ENCODE peak calls at places on chromosomes 5 and 9, in eight cellular contexts. I, Q, J, N, K, Y, G and X are unnamed samples.

GRCh38 chr5:142441638-142442037 is 116.8 kb upstream of the SPRY4 start:
- DNase-seq in I (no peak), Q (no peak), J (no peak), N (no peak), K (no peak), Y (no peak), G (peak), X (no peak)

GRCh38 chr9:114163517-114163924 is 8.2 kb downstream of the COL27A1 start:
- DNase-seq in I (peak), Q (no peak), J (no peak), N (no peak), K (no peak), Y (peak), G (peak), X (no peak)

GRCh38 chr5:64887910-64888309 is 119.2 kb downstream of the CWC27 start:
- DNase-seq in I (no peak), Q (no peak), J (no peak), N (no peak), K (no peak), Y (no peak), G (no peak), X (no peak)

GRCh38 chr9:76027426-76027825 is 137.0 kb downstream of the PCSK5 start:
- DNase-seq in I (no peak), Q (no peak), J (no peak), N (no peak), K (no peak), Y (no peak), G (peak), X (no peak)

GRCh38 chr9:438961-439768 is 224.5 kb downstream of the DOCK8 start:
- DNase-seq in I (no peak), Q (no peak), J (no peak), N (no peak), K (no peak), Y (no peak), G (peak), X (no peak)

GRCh38 chr5:32460702-32461101 is 16.2 kb upstream of the ZFR start:
- DNase-seq in I (no peak), Q (no peak), J (no peak), N (no peak), K (no peak), Y (no peak), G (no peak), X (no peak)

GRCh38 chr9:22416692-22417060 is 29.9 kb upstream of the DMRTA1 start:
- DNase-seq in I (no peak), Q (no peak), J (no peak), N (no peak), K (no peak), Y (peak), G (no peak), X (no peak)

GRCh38 chr9:15965246-15965745 is 412.5 kb downstream of the CCDC171 start:
- DNase-seq in I (no peak), Q (no peak), J (no peak), N (no peak), K (no peak), Y (no peak), G (no peak), X (no peak)

GRCh38 chr5:43646997-43647396 is 44.0 kb downstream of the NNT start:
- DNase-seq in I (no peak), Q (no peak), J (no peak), N (no peak), K (no peak), Y (no peak), G (no peak), X (no peak)

GRCh38 chr5:173554989-173555705 is 61.3 kb downstream of the BOD1 start:
- DNase-seq in I (peak), Q (no peak), J (no peak), N (no peak), K (peak), Y (no peak), G (no peak), X (no peak)

GRCh38 chr9:111349766-111350165 is 19.7 kb upstream of the OR2K2 start:
- DNase-seq in I (peak), Q (no peak), J (no peak), N (no peak), K (no peak), Y (no peak), G (no peak), X (no peak)

GRCh38 chr9:27787941-27788340 is 214.7 kb upstream of the C9orf72 start:
- DNase-seq in I (no peak), Q (no peak), J (no peak), N (no peak), K (no peak), Y (no peak), G (no peak), X (no peak)

GRCh38 chr5:172920447-172920849 is 38.8 kb upstream of the RPL26L1 start:
- DNase-seq in I (no peak), Q (no peak), J (no peak), N (no peak), K (peak), Y (peak), G (no peak), X (no peak)

GRCh38 chr9:124210697-124211096 is 47.1 kb upstream of the NEK6 start:
- DNase-seq in I (no peak), Q (no peak), J (no peak), N (no peak), K (no peak), Y (no peak), G (peak), X (no peak)

GRCh38 chr9:110623462-110624025 is 44.0 kb upstream of the SVEP1 start:
- DNase-seq in I (peak), Q (no peak), J (peak), N (no peak), K (peak), Y (peak), G (peak), X (peak)

GRCh38 chr9:79233542-79233941 is 338.2 kb upstream of the TLE4 start:
- DNase-seq in I (peak), Q (peak), J (peak), N (no peak), K (no peak), Y (peak), G (no peak), X (no peak)

GRCh38 chr5:149666212-149666852 is 63.8 kb upstream of the PPARGC1B start:
- DNase-seq in I (no peak), Q (no peak), J (no peak), N (no peak), K (no peak), Y (peak), G (no peak), X (no peak)

GRCh38 chr5:127092690-127093089 is 19.4 kb upstream of the C5orf63 start:
- DNase-seq in I (no peak), Q (no peak), J (no peak), N (no peak), K (no peak), Y (peak), G (no peak), X (no peak)

GRCh38 chr5:66143473-66144073 is 527 bp upstream of the SREK1 start:
- DNase-seq in I (peak), Q (no peak), J (no peak), N (no peak), K (no peak), Y (no peak), G (peak), X (no peak)

GRCh38 chr9:69874301-69875060 is 53.9 kb downstream of the CFAP95 start:
- DNase-seq in I (no peak), Q (no peak), J (no peak), N (no peak), K (no peak), Y (peak), G (no peak), X (no peak)

GRCh38 chr5:89110916-89111646 is 228.1 kb upstream of the MEF2C start:
- DNase-seq in I (no peak), Q (no peak), J (no peak), N (no peak), K (no peak), Y (no peak), G (no peak), X (no peak)